ENCODE peak calls at places on chromosome 20, in six cellular contexts. One of them, this sample, is unnamed.

GRCh38 chr20:31967830-31968249 is at the start of gene XKR7:
- DNase-seq in HCT116: no peak
- DNase-seq in HepG2: no peak
- DNase-seq in GM12878: no peak
- DNase-seq in WTC11: peak; percentile 62
- DNase-seq in K562: peak; percentile 29
- DNase-seq in this sample: no peak

GRCh38 chr20:5065489-5066383 is 54.0 kb downstream of the PCNA start:
- DNase-seq in HCT116: peak; percentile 88
- DNase-seq in HepG2: peak; percentile 84
- DNase-seq in GM12878: no peak
- DNase-seq in WTC11: no peak
- DNase-seq in K562: no peak
- DNase-seq in this sample: no peak

GRCh38 chr20:38187512-38187911 is 22.4 kb upstream of the TGM2 start:
- DNase-seq in HCT116: no peak
- DNase-seq in HepG2: peak; percentile 72
- DNase-seq in GM12878: no peak
- DNase-seq in WTC11: peak; percentile 47
- DNase-seq in K562: peak; percentile 39
- DNase-seq in this sample: no peak

GRCh38 chr20:330233-331149 is 5.1 kb downstream of the SOX12 start:
- DNase-seq in HCT116: no peak
- DNase-seq in HepG2: peak; percentile 71
- DNase-seq in GM12878: no peak
- DNase-seq in WTC11: peak; percentile 68
- DNase-seq in K562: peak; percentile 78
- DNase-seq in this sample: no peak

GRCh38 chr20:37727247-37727956 is 33.6 kb downstream of the CTNNBL1 start:
- DNase-seq in HCT116: no peak
- DNase-seq in HepG2: peak; percentile 74
- DNase-seq in GM12878: no peak
- DNase-seq in WTC11: no peak
- DNase-seq in K562: no peak
- DNase-seq in this sample: no peak

GRCh38 chr20:13638162-13638495 is 603 bp downstream of the TASP1 start:
- DNase-seq in HCT116: no peak
- DNase-seq in HepG2: peak; percentile 44
- DNase-seq in GM12878: no peak
- DNase-seq in WTC11: no peak
- DNase-seq in K562: peak; percentile 34
- DNase-seq in this sample: no peak

GRCh38 chr20:8007490-8007889 is 12.1 kb downstream of the TMX4 start:
- DNase-seq in HCT116: no peak
- DNase-seq in HepG2: no peak
- DNase-seq in GM12878: no peak
- DNase-seq in WTC11: no peak
- DNase-seq in K562: no peak
- DNase-seq in this sample: no peak

GRCh38 chr20:4605166-4605565 is 116.5 kb upstream of the PRND start:
- DNase-seq in HCT116: no peak
- DNase-seq in HepG2: no peak
- DNase-seq in GM12878: no peak
- DNase-seq in WTC11: no peak
- DNase-seq in K562: no peak
- DNase-seq in this sample: no peak

GRCh38 chr20:11689262-11689661 is 228.4 kb upstream of the BTBD3 start:
- DNase-seq in HCT116: no peak
- DNase-seq in HepG2: no peak
- DNase-seq in GM12878: no peak
- DNase-seq in WTC11: no peak
- DNase-seq in K562: no peak
- DNase-seq in this sample: no peak

GRCh38 chr20:346640-347316 is at the start of gene NRSN2:
- DNase-seq in HCT116: no peak
- DNase-seq in HepG2: peak; percentile 72
- DNase-seq in GM12878: no peak
- DNase-seq in WTC11: peak; percentile 66
- DNase-seq in K562: peak; percentile 73
- DNase-seq in this sample: no peak

GRCh38 chr20:50758992-50759391 is 27.6 kb downstream of the PARD6B start:
- DNase-seq in HCT116: no peak
- DNase-seq in HepG2: no peak
- DNase-seq in GM12878: no peak
- DNase-seq in WTC11: no peak
- DNase-seq in K562: no peak
- DNase-seq in this sample: peak; percentile 32
- TF ChIP-seq ATF3 in HCT116: no peak
- TF ChIP-seq ATF3 in HepG2: no peak
- TF ChIP-seq ATF3 in GM12878: no peak
- TF ChIP-seq ATF3 in WTC11: no peak
- TF ChIP-seq ATF3 in K562: no peak
- TF ChIP-seq ATF3 in this sample: no peak

DNA sequence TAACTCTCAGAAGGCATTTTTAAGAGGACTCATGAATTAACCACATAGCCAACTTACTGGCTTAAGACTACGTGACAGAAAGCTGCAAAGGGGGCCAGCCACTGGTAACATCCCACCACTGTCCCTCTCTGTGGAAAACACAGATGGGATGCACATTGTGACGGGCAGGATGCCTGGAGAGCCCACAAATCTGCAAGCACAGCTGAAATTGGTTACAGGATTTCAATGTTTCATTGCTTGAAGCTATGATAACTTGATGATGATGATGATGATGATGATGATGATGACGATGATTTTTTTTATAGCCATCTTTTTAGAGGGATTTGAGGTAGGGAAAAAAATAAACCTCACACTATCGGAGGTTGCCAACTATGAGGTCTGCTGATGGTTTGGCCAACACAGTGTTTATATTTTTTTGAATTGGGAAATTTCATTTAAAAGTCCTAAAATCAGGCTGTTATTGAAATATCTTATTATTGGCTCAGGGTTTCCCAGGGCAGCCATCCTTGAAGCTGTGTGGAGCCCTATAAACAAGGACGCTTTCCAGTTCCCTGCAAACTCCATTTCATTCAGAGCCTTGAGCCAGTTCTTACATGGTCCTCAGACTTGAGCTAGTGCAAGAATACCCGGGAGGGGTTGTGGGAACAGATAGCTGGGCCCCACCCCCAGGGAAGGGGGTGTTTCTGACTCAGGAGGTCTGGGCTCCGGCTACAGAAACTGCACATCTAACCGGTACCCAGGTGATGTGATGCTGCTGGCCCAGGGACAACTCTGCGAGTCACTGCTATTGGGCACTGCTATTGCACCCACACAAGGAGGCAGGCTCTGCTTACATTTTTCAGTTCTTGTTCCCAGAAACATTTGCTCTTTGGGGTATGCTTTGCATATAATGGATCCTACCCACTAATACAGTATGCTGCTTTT is 27.1 kb downstream of the BCAS1 start:
- DNase-seq in HCT116: no peak
- DNase-seq in HepG2: no peak
- DNase-seq in GM12878: no peak
- DNase-seq in WTC11: no peak
- DNase-seq in K562: peak; percentile 38
- DNase-seq in this sample: no peak
- TF ChIP-seq ATF3 in HCT116: no peak
- TF ChIP-seq ATF3 in HepG2: no peak
- TF ChIP-seq ATF3 in GM12878: no peak
- TF ChIP-seq ATF3 in WTC11: no peak
- TF ChIP-seq ATF3 in K562: no peak
- TF ChIP-seq ATF3 in this sample: no peak

GRCh38 chr20:25544760-25545159 is 40.6 kb downstream of the NINL start:
- DNase-seq in HCT116: no peak
- DNase-seq in HepG2: no peak
- DNase-seq in GM12878: no peak
- DNase-seq in WTC11: no peak
- DNase-seq in K562: no peak
- DNase-seq in this sample: no peak
- TF ChIP-seq ATF3 in HCT116: no peak
- TF ChIP-seq ATF3 in HepG2: no peak
- TF ChIP-seq ATF3 in GM12878: no peak
- TF ChIP-seq ATF3 in WTC11: no peak
- TF ChIP-seq ATF3 in K562: no peak
- TF ChIP-seq ATF3 in this sample: no peak

GRCh38 chr20:61871160-61871559 is 194.5 kb downstream of the TAF4 start:
- DNase-seq in HCT116: no peak
- DNase-seq in HepG2: no peak
- DNase-seq in GM12878: no peak
- DNase-seq in WTC11: no peak
- DNase-seq in K562: no peak
- DNase-seq in this sample: no peak

GRCh38 chr20:61873651-61874420 is 191.8 kb downstream of the TAF4 start:
- DNase-seq in HCT116: no peak
- DNase-seq in HepG2: no peak
- DNase-seq in GM12878: no peak
- DNase-seq in WTC11: no peak
- DNase-seq in K562: no peak
- DNase-seq in this sample: no peak

GRCh38 chr20:61869750-61870507 is 195.8 kb downstream of the TAF4 start:
- DNase-seq in HCT116: no peak
- DNase-seq in HepG2: no peak
- DNase-seq in GM12878: no peak
- DNase-seq in WTC11: no peak
- DNase-seq in K562: no peak
- DNase-seq in this sample: no peak

GRCh38 chr20:61872371-61872900 is 193.2 kb downstream of the TAF4 start:
- DNase-seq in HCT116: no peak
- DNase-seq in HepG2: no peak
- DNase-seq in GM12878: no peak
- DNase-seq in WTC11: no peak
- DNase-seq in K562: no peak
- DNase-seq in this sample: no peak

DNA sequence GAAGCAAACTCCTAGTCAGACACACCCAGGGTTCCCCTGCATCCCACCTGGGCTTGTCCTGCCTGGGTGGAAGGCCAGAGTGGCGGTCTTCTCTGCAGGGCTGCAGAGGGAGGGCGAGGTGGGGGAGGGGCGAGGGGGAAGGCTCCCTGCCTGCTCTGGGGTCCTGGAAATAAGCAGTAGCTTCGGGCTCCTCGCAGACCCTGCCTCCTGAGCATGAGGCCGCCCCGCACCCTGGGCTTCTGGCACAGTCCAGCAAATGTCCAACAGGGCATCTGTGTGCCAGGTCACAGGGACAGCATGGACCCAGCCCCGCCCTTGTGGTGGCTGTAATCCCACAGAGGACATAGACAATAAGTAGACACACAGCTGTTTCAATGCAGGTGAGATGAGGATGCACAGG is 193.8 kb downstream of the TAF4 start:
- DNase-seq in HCT116: no peak
- DNase-seq in HepG2: no peak
- DNase-seq in GM12878: no peak
- DNase-seq in WTC11: no peak
- DNase-seq in K562: no peak
- DNase-seq in this sample: no peak
- TF ChIP-seq ATF3 in HCT116: no peak
- TF ChIP-seq ATF3 in HepG2: no peak
- TF ChIP-seq ATF3 in GM12878: no peak
- TF ChIP-seq ATF3 in WTC11: no peak
- TF ChIP-seq ATF3 in K562: no peak
- TF ChIP-seq ATF3 in this sample: no peak

GRCh38 chr20:51493346-51493791 is 49.1 kb downstream of the NFATC2 start:
- DNase-seq in HCT116: no peak
- DNase-seq in HepG2: no peak
- DNase-seq in GM12878: no peak
- DNase-seq in WTC11: no peak
- DNase-seq in K562: peak; percentile 52
- DNase-seq in this sample: no peak
- TF ChIP-seq ATF3 in HCT116: no peak
- TF ChIP-seq ATF3 in HepG2: no peak
- TF ChIP-seq ATF3 in GM12878: no peak
- TF ChIP-seq ATF3 in WTC11: no peak
- TF ChIP-seq ATF3 in K562: no peak
- TF ChIP-seq ATF3 in this sample: no peak

GRCh38 chr20:57543754-57544153 is 17.2 kb upstream of the PCK1 start:
- DNase-seq in HCT116: no peak
- DNase-seq in HepG2: no peak
- DNase-seq in GM12878: no peak
- DNase-seq in WTC11: no peak
- DNase-seq in K562: no peak
- DNase-seq in this sample: no peak
- TF ChIP-seq ATF3 in HCT116: no peak
- TF ChIP-seq ATF3 in HepG2: no peak
- TF ChIP-seq ATF3 in GM12878: no peak
- TF ChIP-seq ATF3 in WTC11: no peak
- TF ChIP-seq ATF3 in K562: no peak
- TF ChIP-seq ATF3 in this sample: no peak

GRCh38 chr20:47669927-47670890 is 115.1 kb downstream of the SULF2 start:
- DNase-seq in HCT116: no peak
- DNase-seq in HepG2: no peak
- DNase-seq in GM12878: no peak
- DNase-seq in WTC11: no peak
- DNase-seq in K562: no peak
- DNase-seq in this sample: no peak
- TF ChIP-seq ATF3 in HCT116: no peak
- TF ChIP-seq ATF3 in HepG2: no peak
- TF ChIP-seq ATF3 in GM12878: no peak
- TF ChIP-seq ATF3 in WTC11: no peak
- TF ChIP-seq ATF3 in K562: no peak
- TF ChIP-seq ATF3 in this sample: no peak

GRCh38 chr20:63773571-63774347 is 34.2 kb downstream of the SLC2A4RG start:
- DNase-seq in HCT116: no peak
- DNase-seq in HepG2: no peak
- DNase-seq in GM12878: no peak
- DNase-seq in WTC11: no peak
- DNase-seq in K562: no peak
- DNase-seq in this sample: no peak
- TF ChIP-seq ATF3 in HCT116: no peak
- TF ChIP-seq ATF3 in HepG2: no peak
- TF ChIP-seq ATF3 in GM12878: no peak
- TF ChIP-seq ATF3 in WTC11: no peak
- TF ChIP-seq ATF3 in K562: no peak
- TF ChIP-seq ATF3 in this sample: no peak